ENCODE peak calls at places on chromosome 16, in eight cellular contexts. L is H9; J is fibroblast of the conjunctiva; P is NCI-H510A treated with DMSO at 0.1 percent for 48 hours; Y is activated T-helper 1 cell treated with anti-CD3 and anti-CD28 coated beads, Interleukin-12 subunit alpha, Interleukin-12 subunit beta, Interleukin-2, Interleukin-4 antibody, amounts not matched to agents 30 ng/mL and 10 ng/mL and 1 ng/mL, durations not matched to agents 14 hours and 24 hours and 36 hours; W is fibroblast of the aortic adventitia; H is T-helper 9 cell; X is NCI-H146. T is an unnamed sample.

GRCh38 chr16:11016993-11017392 is 72.6 kb downstream of the CLEC16A start:
- DNase-seq in L (no peak), J (no peak), P (no peak), Y (no peak), W (peak), H (no peak), X (no peak), T (no peak)

GRCh38 chr16:27378871-27379580 is 22.9 kb upstream of the IL21R start:
- DNase-seq in L (no peak), J (no peak), P (no peak), Y (peak), W (no peak), H (no peak), X (no peak), T (no peak)

GRCh38 chr16:56247808-56248207 is 56.5 kb downstream of the GNAO1 start:
- DNase-seq in L (no peak), J (no peak), P (no peak), Y (no peak), W (no peak), H (no peak), X (no peak), T (no peak)

GRCh38 chr16:87956771-87957279 is 5.6 kb downstream of the BANP start:
- DNase-seq in L (no peak), J (peak), P (no peak), Y (peak), W (peak), H (no peak), X (no peak), T (no peak)

GRCh38 chr16:27813591-27813990 is 249.9 kb downstream of the GSG1L start:
- DNase-seq in L (no peak), J (no peak), P (no peak), Y (no peak), W (no peak), H (no peak), X (no peak), T (no peak)

GRCh38 chr16:1918890-1919679 is 870 bp upstream of the HS3ST6 start:
- DNase-seq in L (peak), J (no peak), P (no peak), Y (no peak), W (no peak), H (no peak), X (no peak), T (no peak)

GRCh38 chr16:81583893-81584705 is 139.5 kb downstream of the CMIP start:
- DNase-seq in L (no peak), J (no peak), P (no peak), Y (no peak), W (peak), H (no peak), X (no peak), T (peak)

GRCh38 chr16:28501258-28502232 is 5.1 kb downstream of the IL27 start:
- DNase-seq in L (no peak), J (no peak), P (no peak), Y (no peak), W (no peak), H (no peak), X (no peak), T (no peak)

GRCh38 chr16:74281285-74281684 is 15.3 kb upstream of the PSMD7 start:
- DNase-seq in L (no peak), J (no peak), P (no peak), Y (no peak), W (no peak), H (no peak), X (no peak), T (no peak)

GRCh38 chr16:84268661-84269060 is 26.0 kb upstream of the WFDC1 start:
- DNase-seq in L (no peak), J (no peak), P (peak), Y (no peak), W (no peak), H (no peak), X (peak), T (no peak)

GRCh38 chr16:53209489-53209888 is 154.7 kb downstream of the CHD9 start:
- DNase-seq in L (no peak), J (no peak), P (no peak), Y (no peak), W (no peak), H (no peak), X (no peak), T (no peak)

GRCh38 chr16:66510298-66510697 is 39.6 kb downstream of the TK2 start:
- DNase-seq in L (peak), J (no peak), P (no peak), Y (no peak), W (no peak), H (no peak), X (no peak), T (no peak)

GRCh38 chr16:86986136-86986535 is 331.1 kb downstream of the C16orf95 start:
- DNase-seq in L (no peak), J (no peak), P (no peak), Y (no peak), W (no peak), H (no peak), X (no peak), T (no peak)

GRCh38 chr16:62036101-62036806 is at the start of gene CDH8:
- DNase-seq in L (peak), J (no peak), P (peak), Y (no peak), W (no peak), H (no peak), X (peak), T (no peak)

GRCh38 chr16:68826652-68827051 is 16.7 kb upstream of the TANGO6 start:
- DNase-seq in L (no peak), J (no peak), P (no peak), Y (no peak), W (no peak), H (no peak), X (no peak), T (no peak)

GRCh38 chr16:66902648-66903543 is 15.8 kb downstream of the CDH16 start:
- DNase-seq in L (no peak), J (no peak), P (no peak), Y (no peak), W (no peak), H (no peak), X (no peak), T (no peak)

GRCh38 chr16:81996664-81997529 is 14.4 kb downstream of the SDR42E1 start:
- DNase-seq in L (no peak), J (peak), P (no peak), Y (no peak), W (peak), H (no peak), X (no peak), T (no peak)

GRCh38 chr16:66292241-66292935 is 74.1 kb upstream of the CDH5 start:
- DNase-seq in L (peak), J (no peak), P (no peak), Y (no peak), W (no peak), H (no peak), X (no peak), T (no peak)

GRCh38 chr16:66460703-66461102 is 33.6 kb downstream of the BEAN1 start:
- DNase-seq in L (no peak), J (no peak), P (no peak), Y (no peak), W (no peak), H (no peak), X (no peak), T (no peak)

GRCh38 chr16:66618588-66618987 is 14.1 kb downstream of the CMTM3 start:
- DNase-seq in L (no peak), J (peak), P (no peak), Y (no peak), W (peak), H (no peak), X (no peak), T (peak)

GRCh38 chr16:16861546-16861945 is 482.6 kb downstream of the NPIPA7 start:
- DNase-seq in L (peak), J (peak), P (peak), Y (peak), W (peak), H (peak), X (peak), T (peak)

GRCh38 chr16:65909310-65910050 is 457.0 kb upstream of the CDH5 start:
- DNase-seq in L (no peak), J (no peak), P (peak), Y (no peak), W (peak), H (no peak), X (no peak), T (no peak)

GRCh38 chr16:85906349-85906748 is 7.4 kb downstream of the IRF8 start:
- DNase-seq in L (no peak), J (no peak), P (no peak), Y (no peak), W (no peak), H (no peak), X (no peak), T (no peak)

GRCh38 chr16:79768594-79768993 is 168.1 kb upstream of the MAF start:
- DNase-seq in L (no peak), J (no peak), P (no peak), Y (no peak), W (no peak), H (no peak), X (no peak), T (no peak)

GRCh38 chr16:83955218-83956130 is 2.4 kb downstream of the OSGIN1 start:
- DNase-seq in L (no peak), J (peak), P (no peak), Y (no peak), W (peak), H (no peak), X (no peak), T (no peak)

GRCh38 chr16:30764086-30764485 is 2.0 kb downstream of the RNF40 start:
- DNase-seq in L (no peak), J (no peak), P (no peak), Y (no peak), W (no peak), H (no peak), X (no peak), T (no peak)

GRCh38 chr16:86515420-86515779 is 5.1 kb downstream of the FOXF1 start:
- DNase-seq in L (peak), J (no peak), P (no peak), Y (no peak), W (no peak), H (no peak), X (no peak), T (no peak)

GRCh38 chr16:23858496-23859062 is 22.8 kb downstream of the PRKCB start:
- DNase-seq in L (no peak), J (no peak), P (no peak), Y (no peak), W (no peak), H (no peak), X (no peak), T (no peak)

GRCh38 chr16:9123871-9124270 is 32.4 kb downstream of the HAPSTR1 start:
- DNase-seq in L (no peak), J (no peak), P (no peak), Y (no peak), W (no peak), H (no peak), X (peak), T (no peak)